ENCODE peak calls at places on chromosomes 12 and 14, in seven cellular contexts. U, R, A, I, N, B and D are unnamed samples. For H3K4me1 and H3K27me3, the result is how much of the 10 kb centered on the place peaks cover.

GRCh38 chr14:48709277-48709785 is 876.8 kb downstream of the RPS29 start:
- DNase-seq in U (no peak), R (no peak), A (no peak), I (no peak), N (no peak), B (no peak), D (no peak)

GRCh38 chr12:41983896-41984295 is 160.8 kb downstream of the GXYLT1 start:
- DNase-seq in U (no peak), R (no peak), A (no peak), I (no peak), N (no peak), B (no peak), D (no peak)

GRCh38 chr12:82650627-82651337 is 35.9 kb upstream of the TMTC2 start:
- DNase-seq in U (no peak), R (no peak), A (no peak), I (no peak), N (no peak), B (no peak), D (peak)

GRCh38 chr14:96167224-96168148 is 37.2 kb upstream of the BDKRB2 start:
- DNase-seq in U (no peak), R (no peak), A (no peak), I (peak), N (peak), B (no peak), D (no peak)

GRCh38 chr14:59296508-59296907 is 108.0 kb downstream of the DAAM1 start:
- DNase-seq in U (no peak), R (no peak), A (no peak), I (no peak), N (no peak), B (no peak), D (no peak)

GRCh38 chr14:35333347-35333730 is 41.2 kb downstream of the PSMA6 start:
- DNase-seq in U (no peak), R (no peak), A (no peak), I (no peak), N (no peak), B (peak), D (no peak)

GRCh38 chr12:9615420-9616135 is 7.9 kb upstream of the KLRB1 start:
- DNase-seq in U (no peak), R (no peak), A (no peak), I (no peak), N (no peak), B (no peak), D (no peak)

GRCh38 chr14:66910306-66910705 is 278.9 kb upstream of the GARIN2 start:
- DNase-seq in U (no peak), R (no peak), A (no peak), I (no peak), N (no peak), B (no peak), D (no peak)

GRCh38 chr12:109734219-109735000 is 20.8 kb downstream of the FAM222A start:
- DNase-seq in U (no peak), R (no peak), A (no peak), I (peak), N (peak), B (peak), D (no peak)

GRCh38 chr12:44101470-44101869 is 265.6 kb downstream of the TMEM117 start:
- DNase-seq in U (no peak), R (no peak), A (no peak), I (no peak), N (no peak), B (no peak), D (no peak)

GRCh38 chr14:69535230-69535848 is 39.3 kb downstream of the CCDC177 start:
- DNase-seq in U (no peak), R (no peak), A (no peak), I (no peak), N (peak), B (peak), D (no peak)

GRCh38 chr12:12646483-12647072 is 34.9 kb downstream of the CREBL2 start:
- DNase-seq in U (no peak), R (no peak), A (no peak), I (no peak), N (no peak), B (no peak), D (no peak)

GRCh38 chr14:96136361-96136760 is 68.3 kb upstream of the BDKRB2 start:
- DNase-seq in U (no peak), R (no peak), A (no peak), I (no peak), N (peak), B (no peak), D (peak)

GRCh38 chr12:69266045-69266635 is 26.8 kb downstream of the CPSF6 start:
- DNase-seq in U (no peak), R (no peak), A (no peak), I (no peak), N (peak), B (no peak), D (peak)

GRCh38 chr12:1424674-1425395 is 169.5 kb downstream of the FBXL14 start:
- DNase-seq in U (no peak), R (no peak), A (no peak), I (no peak), N (peak), B (no peak), D (no peak)

GRCh38 chr12:110581951-110582285 is 1.2 kb downstream of the PPTC7 start:
- DNase-seq in U (peak), R (no peak), A (no peak), I (no peak), N (no peak), B (peak), D (peak)

GRCh38 chr12:9039397-9039977 is 50.1 kb downstream of the KLRG1 start:
- DNase-seq in U (no peak), R (no peak), A (no peak), I (no peak), N (peak), B (peak), D (peak)

GRCh38 chr14:30243805-30244204 is 315.2 kb upstream of the G2E3 start:
- DNase-seq in U (no peak), R (no peak), A (no peak), I (no peak), N (no peak), B (no peak), D (peak)

GRCh38 chr12:45988259-45988658 is 2.1 kb downstream of the SCAF11 start:
- DNase-seq in U (no peak), R (no peak), A (no peak), I (no peak), N (peak), B (no peak), D (peak)

DNA sequence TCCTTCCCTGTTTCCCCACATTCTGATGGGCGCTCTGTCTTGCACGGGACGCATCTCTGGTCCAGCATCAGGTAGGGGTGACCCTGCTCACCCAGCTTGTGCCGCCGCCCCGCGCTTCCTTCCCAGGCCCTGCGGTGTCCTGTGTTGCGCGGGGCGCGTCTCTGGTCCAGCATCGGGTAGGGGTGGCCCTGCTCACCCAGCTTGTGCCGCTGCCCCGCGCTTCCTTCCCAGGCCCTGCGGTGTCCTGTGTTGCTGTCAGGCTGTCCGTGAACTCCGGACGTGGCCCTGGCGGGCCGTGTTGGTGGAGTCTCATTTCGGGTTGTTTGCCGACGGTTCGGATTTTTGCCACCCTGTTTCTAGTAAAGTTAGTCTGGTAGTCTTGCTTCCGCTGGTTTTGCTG is 6.8 kb downstream of the FBRSL1 start:
- DNase-seq in U (no peak), R (no peak), A (no peak), I (no peak), N (no peak), B (no peak), D (no peak)
- H3K4me1 ChIP-seq in U (half or more), R (half or more), A (under half), I (half or more), N (half or more), B (under half), D (under half)

DNA sequence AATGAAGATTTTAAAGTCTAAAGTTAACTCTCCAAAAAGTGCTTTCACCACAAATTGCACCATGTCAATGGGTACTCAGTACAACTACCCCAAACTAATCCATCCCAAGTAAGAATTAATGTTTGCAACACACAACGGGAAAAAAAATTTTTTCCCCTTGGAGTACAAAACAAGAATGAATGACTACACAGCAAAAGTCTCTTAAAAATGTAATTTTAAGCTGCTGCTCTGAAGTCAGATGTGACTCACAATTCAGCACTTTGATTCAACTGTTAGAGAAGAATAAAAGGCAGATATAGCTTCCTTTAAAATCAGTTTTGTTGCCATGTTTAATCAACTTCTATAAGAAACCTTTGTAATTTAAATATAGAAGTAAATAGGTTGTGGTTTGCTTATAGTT is 42.5 kb upstream of the VPS33A start:
- DNase-seq in U (no peak), R (no peak), A (no peak), I (no peak), N (no peak), B (no peak), D (no peak)
- H3K27ac ChIP-seq in U (no peak), R (no peak), A (no peak), I (no peak), N (no peak), B (no peak), D (no peak)

GRCh38 chr14:101571004-101571403 is 9.7 kb downstream of the DIO3 start:
- DNase-seq in U (no peak), R (no peak), A (no peak), I (no peak), N (no peak), B (no peak), D (no peak)
- H3K27me3 ChIP-seq in U (under half), R (under half), A (under half), I (under half), N (half or more), B (under half), D (under half)

GRCh38 chr14:92386637-92387036 is 63.7 kb downstream of the SLC24A4 start:
- DNase-seq in U (no peak), R (no peak), A (no peak), I (no peak), N (no peak), B (no peak), D (no peak)

GRCh38 chr14:92386165-92386564 is 63.2 kb downstream of the SLC24A4 start:
- DNase-seq in U (no peak), R (no peak), A (no peak), I (no peak), N (no peak), B (no peak), D (no peak)

GRCh38 chr14:92389598-92390126 is 66.7 kb downstream of the SLC24A4 start:
- DNase-seq in U (no peak), R (no peak), A (no peak), I (no peak), N (no peak), B (no peak), D (no peak)

GRCh38 chr14:92385561-92385960 is 62.6 kb downstream of the SLC24A4 start:
- DNase-seq in U (no peak), R (no peak), A (no peak), I (no peak), N (no peak), B (no peak), D (no peak)

GRCh38 chr14:92387610-92388009 is 64.6 kb downstream of the SLC24A4 start:
- DNase-seq in U (no peak), R (no peak), A (no peak), I (no peak), N (no peak), B (no peak), D (no peak)
- H3K4me1 ChIP-seq in U (under half), R (under half), A (under half), I (under half), N (under half), B (under half), D (under half)

DNA sequence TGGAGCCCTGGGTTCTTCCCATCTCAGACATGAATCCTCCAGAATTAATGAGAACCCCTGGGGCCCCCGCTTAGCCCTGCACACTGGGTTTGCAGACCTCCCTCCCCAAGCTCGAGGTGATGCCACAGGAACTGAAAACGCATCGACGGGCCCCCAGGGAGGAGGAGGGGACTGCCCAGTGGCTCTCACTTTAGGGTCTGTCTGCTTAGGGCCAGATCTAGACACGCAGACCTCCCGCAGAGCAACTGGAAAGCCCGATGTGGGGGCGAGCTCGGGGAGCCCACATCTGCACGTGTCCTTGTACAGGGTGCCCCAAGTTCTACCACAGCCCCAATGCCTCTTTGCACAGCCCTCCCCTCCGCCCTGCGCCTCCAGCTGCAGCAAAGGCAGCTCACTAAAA is 100.2 kb upstream of the MAP1LC3B2 start:
- DNase-seq in U (no peak), R (no peak), A (no peak), I (no peak), N (no peak), B (no peak), D (no peak)
- H3K27ac ChIP-seq in U (no peak), R (no peak), A (no peak), I (no peak), N (no peak), B (no peak), D (no peak)

GRCh38 chr12:104956870-104957301 is 1.2 kb downstream of the SLC41A2 start:
- DNase-seq in U (no peak), R (no peak), A (no peak), I (no peak), N (no peak), B (no peak), D (no peak)
- H3K27me3 ChIP-seq in U (under half), R (under half), A (under half), I (under half), N (under half), B (under half), D (under half)

GRCh38 chr12:65015850-65016249 is 105.3 kb downstream of the WIF1 start:
- DNase-seq in U (no peak), R (no peak), A (no peak), I (no peak), N (no peak), B (no peak), D (no peak)
- H3K4me1 ChIP-seq in U (under half), R (under half), A (under half), I (under half), N (under half), B (under half), D (under half)

DNA sequence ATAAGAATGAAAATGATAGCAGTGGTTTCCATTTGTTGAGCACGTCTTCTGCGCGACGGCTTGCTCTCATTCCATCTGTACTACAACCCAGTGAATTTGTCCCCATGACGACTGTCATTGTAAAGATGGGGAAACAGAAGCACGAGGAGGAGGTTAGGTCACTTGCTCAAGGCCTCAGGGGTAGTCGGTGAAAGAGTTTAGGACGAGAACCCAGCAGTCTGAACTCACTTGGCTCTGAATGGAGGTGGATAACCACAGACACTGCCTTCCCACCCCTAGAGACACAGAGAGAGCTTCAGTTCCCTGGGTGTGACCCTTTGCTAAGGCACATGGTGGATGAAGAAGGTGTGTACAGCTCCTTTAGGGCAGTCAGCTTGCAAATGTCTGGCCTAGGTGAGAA is 30.9 kb upstream of the PLEKHG3 start:
- DNase-seq in U (no peak), R (no peak), A (no peak), I (no peak), N (no peak), B (no peak), D (no peak)
- H3K27ac ChIP-seq in U (no peak), R (peak), A (no peak), I (no peak), N (no peak), B (no peak), D (peak)

GRCh38 chr12:54036620-54037359 is 3.9 kb downstream of the HOXC5 start:
- DNase-seq in U (no peak), R (no peak), A (no peak), I (no peak), N (peak), B (peak), D (no peak)
- H3K27me3 ChIP-seq in U (under half), R (half or more), A (under half), I (under half), N (under half), B (half or more), D (under half)